ENCODE peak calls at places on chromosomes 4 and X, in five cellular contexts. S is K562, F is uterus, Y is A549, T is stomach. A is an unnamed sample.
A peak's percentile ranks its signal among the peaks of the same experiment; 100 is the strongest.

GRCh38 chr4:119017634-119018033 is 118.0 kb upstream of the MYOZ2 start:
- DNase-seq in F (no peak), T (no peak), Y (no peak), S (no peak), A (no peak)

GRCh38 chr4:12993923-12994322 is 490.2 kb downstream of the RAB28 start:
- DNase-seq in S (no peak), F (no peak), Y (no peak), T (no peak), A (no peak)

GRCh38 chr4:82957045-82957444 is 53.6 kb downstream of the LIN54 start:
- DNase-seq in F (no peak), Y (no peak), S (no peak), T (no peak), A (no peak)

GRCh38 chr4:66736593-66736992 is 808.7 kb downstream of the CENPC start:
- DNase-seq in F (no peak), T (no peak), S (no peak), Y (no peak), A (no peak)

GRCh38 chr4:22315643-22316042 is 200.2 kb downstream of the ADGRA3 start:
- DNase-seq in Y (no peak), T (no peak), S (no peak), F (no peak), A (no peak)

GRCh38 chr4:72208421-72209075 is 176.7 kb downstream of the NPFFR2 start:
- DNase-seq in S (no peak), T (no peak), Y (no peak), F (no peak), A (no peak)

GRCh38 chrX:138765061-138765460 is 53.5 kb upstream of the FGF13 start:
- DNase-seq in S (no peak), T (no peak), Y (no peak), F (no peak), A (no peak)

GRCh38 chrX:124194903-124195302 is 137.6 kb upstream of the TEX13D start:
- DNase-seq in T (no peak), S (no peak), F (no peak), Y (no peak), A (no peak)

GRCh38 chrX:50157545-50158125 is 43.2 kb downstream of the AKAP4 start:
- DNase-seq in S (no peak), F (peak; percentile 29), T (no peak), Y (no peak), A (no peak)

GRCh38 chr4:124030038-124030638 is 633.5 kb downstream of the SPRY1 start:
- DNase-seq in S (no peak), F (peak; percentile 37), Y (no peak), T (no peak), A (no peak)

GRCh38 chrX:1108451-1109445 is 103.7 kb downstream of the CRLF2 start:
- DNase-seq in T (no peak), Y (no peak), S (no peak), F (no peak), A (no peak)

GRCh38 chr4:28973591-28974350 is 1746.4 kb upstream of the PCDH7 start:
- DNase-seq in S (no peak), F (no peak), T (no peak), Y (no peak), A (no peak)

GRCh38 chr4:84874619-84875018 is 91.9 kb downstream of the WDFY3 start:
- DNase-seq in S (no peak), T (no peak), F (no peak), Y (no peak), A (no peak)

GRCh38 chr4:169940460-169940859 is 85.7 kb downstream of the MFAP3L start:
- DNase-seq in F (no peak), S (no peak), Y (no peak), T (no peak), A (no peak)

GRCh38 chr4:89567936-89568335 is 260.3 kb upstream of the GPRIN3 start:
- DNase-seq in T (no peak), F (no peak), Y (no peak), S (no peak), A (no peak)

GRCh38 chr4:152981278-152981677 is 45.2 kb downstream of the FHDC1 start:
- DNase-seq in S (no peak), Y (no peak), F (no peak), T (no peak), A (no peak)

GRCh38 chrX:39591099-39591498 is 506.7 kb downstream of the BCOR start:
- DNase-seq in S (no peak), F (no peak), T (no peak), Y (no peak), A (no peak)

GRCh38 chr4:21469438-21470032 is 479.0 kb downstream of the KCNIP4 start:
- DNase-seq in S (no peak), T (no peak), F (no peak), Y (no peak), A (no peak)

GRCh38 chr4:602559-602942 is 22.8 kb upstream of the PDE6B start:
- DNase-seq in Y (peak; percentile 14), F (no peak), T (peak; percentile 69), S (peak; percentile 66), A (peak; percentile 53)

GRCh38 chr4:111434581-111434980 is 710.7 kb upstream of the FAM241A start:
- DNase-seq in F (no peak), T (no peak), Y (no peak), S (no peak), A (no peak)

GRCh38 chr4:7788687-7789425 is 150.8 kb downstream of the AFAP1 start:
- DNase-seq in F (no peak), Y (no peak), S (no peak), T (no peak), A (no peak)

GRCh38 chr4:78552398-78553396 is 1.1 kb downstream of the ANXA3 start:
- DNase-seq in Y (peak; percentile 72), S (no peak), T (no peak), F (no peak), A (peak; percentile 49)

GRCh38 chrX:128805236-128805635 is 718.1 kb downstream of the SMARCA1 start:
- DNase-seq in F (no peak), Y (no peak), S (no peak), T (no peak), A (no peak)

GRCh38 chrX:101117701-101118100 is 19.7 kb downstream of the CENPI start:
- DNase-seq in S (no peak), T (no peak), F (no peak), Y (no peak), A (no peak)

GRCh38 chrX:27675493-27675892 is 85.3 kb downstream of the DCAF8L2 start:
- DNase-seq in S (no peak), T (no peak), Y (peak; percentile 17), F (no peak), A (no peak)

GRCh38 chr4:165668694-165669093 is 204.3 kb upstream of the TLL1 start:
- DNase-seq in F (no peak), S (no peak), T (no peak), Y (no peak), A (no peak)

GRCh38 chr4:57981123-57981522 is 870.9 kb upstream of the IGFBP7 start:
- DNase-seq in S (no peak), Y (no peak), F (no peak), T (no peak), A (no peak)

GRCh38 chr4:137226900-137227299 is 305.4 kb downstream of the PCDH18 start:
- DNase-seq in T (no peak), F (no peak), Y (peak; percentile 8), S (no peak), A (no peak)

GRCh38 chr4:138666366-138666765 is 349.2 kb upstream of the NOCT start:
- DNase-seq in T (no peak), Y (no peak), S (no peak), F (no peak), A (no peak)

GRCh38 chr4:173073939-173074500 is 94.6 kb upstream of the GALNT7 start:
- DNase-seq in S (no peak), Y (no peak), F (no peak), T (no peak), A (no peak)

GRCh38 chrX:427812-428725 is 41.4 kb upstream of the PPP2R3B start:
- DNase-seq in F (no peak), T (no peak), S (peak; percentile 28), Y (peak; percentile 74), A (no peak)

GRCh38 chrX:76427560-76428242 is at the start of gene MAGEE1:
- DNase-seq in F (peak; percentile 75), T (peak; percentile 78), Y (peak; percentile 67), S (peak; percentile 67), A (peak; percentile 34)
- TF ChIP-seq POLR2A in F (peak; percentile 49), T (no peak), Y (peak; percentile 56), S (no peak), A (peak; percentile 32)

GRCh38 chr4:25160714-25161598 is 707 bp upstream of the SEPSECS start:
- DNase-seq in Y (no peak), F (no peak), S (peak; percentile 36), T (no peak), A (no peak)
- TF ChIP-seq POLR2A in Y (no peak), F (no peak), S (peak; percentile 50), T (no peak), A (no peak)

DNA sequence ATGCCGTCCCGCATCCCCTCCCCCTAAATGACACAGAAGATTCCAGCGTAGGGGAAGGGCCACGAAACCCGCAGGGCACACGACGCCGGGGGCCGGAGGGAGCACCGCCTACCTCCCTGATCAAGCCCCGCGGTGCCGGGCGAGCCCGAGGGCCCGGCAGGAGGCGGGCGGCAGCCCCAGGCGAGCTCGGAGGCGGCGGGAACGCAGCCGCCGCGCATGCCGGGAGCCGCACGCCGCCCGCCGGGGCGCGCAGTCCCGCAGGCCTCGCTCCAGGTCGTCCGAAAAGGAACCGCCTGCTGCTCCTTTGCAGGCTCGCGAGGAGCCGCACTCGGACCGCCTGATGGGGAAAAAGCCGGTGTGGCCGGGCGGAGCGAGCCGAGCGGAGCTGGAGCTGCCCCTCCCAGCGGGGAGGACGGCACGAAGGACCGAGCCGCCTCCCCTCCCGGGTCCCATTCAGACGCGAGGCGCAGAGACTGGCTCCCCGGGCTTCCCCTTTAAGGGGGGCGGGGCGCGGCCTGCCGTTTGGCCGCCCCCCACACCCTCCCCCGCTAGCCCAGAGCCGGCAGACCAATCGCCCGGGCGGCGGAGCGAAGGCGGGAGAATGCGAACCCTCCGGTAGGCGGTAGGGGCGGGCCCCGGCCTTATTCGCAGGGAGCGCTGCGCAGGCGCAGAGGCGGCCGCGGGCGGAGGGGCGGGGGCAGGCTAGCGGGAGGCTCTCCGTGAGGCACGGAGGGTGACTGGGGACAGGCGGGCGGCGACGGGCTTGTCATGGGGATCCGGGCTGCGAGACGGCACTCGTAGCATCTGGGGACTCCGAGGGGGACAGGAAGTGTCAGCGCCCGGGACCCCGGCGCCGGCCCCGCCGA is 561 bp upstream of the ING2 start:
- DNase-seq in T (peak; percentile 100), Y (peak; percentile 95), F (peak; percentile 99), S (peak; percentile 91), A (peak; percentile 65)
- TF ChIP-seq POLR2A in T (no peak), Y (peak; percentile 50), F (peak; percentile 73), S (peak; percentile 81), A (peak; percentile 64)

GRCh38 chrX:10787264-10787663 is 166.9 kb upstream of the MID1 start:
- DNase-seq in Y (no peak), S (no peak), F (no peak), T (no peak), A (no peak)

GRCh38 chrX:10781847-10782530 is 161.6 kb upstream of the MID1 start:
- DNase-seq in S (no peak), Y (no peak), T (no peak), F (no peak), A (no peak)

DNA sequence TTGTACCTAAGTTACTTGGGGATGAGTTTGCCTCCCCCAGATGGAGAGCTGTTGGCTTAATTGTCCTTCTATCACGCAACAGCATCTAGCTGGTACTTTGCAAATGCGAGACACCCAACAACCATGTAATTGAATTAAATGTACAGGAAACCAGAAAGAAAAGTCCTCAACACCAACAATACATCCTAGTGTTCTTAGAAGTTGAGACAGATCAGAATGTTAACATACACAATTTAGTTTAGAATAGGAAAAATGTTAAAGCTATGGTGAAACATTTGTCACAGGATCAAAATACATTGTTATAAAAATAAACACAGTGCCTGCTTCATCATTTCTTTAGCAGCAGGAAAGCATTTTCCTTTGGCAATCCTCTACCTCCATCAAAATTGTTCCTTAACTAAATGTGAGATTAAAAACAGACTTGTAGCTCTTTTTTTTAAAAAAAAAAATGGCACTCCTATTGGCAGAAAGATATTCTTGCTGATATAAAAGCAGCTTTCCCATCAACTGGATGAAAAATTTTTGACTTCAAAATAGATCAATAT is 163.1 kb upstream of the MID1 start:
- DNase-seq in T (no peak), F (no peak), S (no peak), Y (no peak), A (no peak)
- TF ChIP-seq POLR2A in T (no peak), F (no peak), S (no peak), Y (no peak), A (no peak)